ENCODE peak calls at places on chromosomes 4 and X, in six cellular contexts. J is smooth muscle cell of the brain vasculature, O is breast epithelium, P is fibroblast of lung, V is NCI-H446, E is AG09309. I is an unnamed sample.

GRCh38 chr4:8314691-8315255 is 45.2 kb downstream of the HTRA3 start:
- DNase-seq in V (no peak), O (peak; percentile 35), P (no peak), J (no peak), E (no peak), I (no peak)

GRCh38 chr4:16757080-16757521 is 141.3 kb downstream of the LDB2 start:
- DNase-seq in J (no peak), V (no peak), E (no peak), O (no peak), P (no peak), I (no peak)

GRCh38 chr4:10312568-10312967 is 144.7 kb downstream of the ZNF518B start:
- DNase-seq in P (no peak), E (no peak), V (no peak), J (no peak), O (no peak), I (no peak)

GRCh38 chr4:83905952-83906351 is 370.0 kb downstream of the GPAT3 start:
- DNase-seq in E (no peak), O (no peak), J (no peak), V (peak; percentile 58), P (no peak), I (no peak)

GRCh38 chr4:10417720-10418119 is 39.5 kb downstream of the ZNF518B start:
- DNase-seq in J (no peak), E (no peak), V (no peak), P (no peak), O (no peak), I (no peak)

GRCh38 chr4:3248811-3249661 is at the start of gene MSANTD1:
- DNase-seq in P (peak; percentile 69), J (no peak), V (no peak), E (no peak), O (no peak), I (no peak)

GRCh38 chr4:149409186-149410056 is 406.2 kb downstream of the IQCM start:
- DNase-seq in P (peak; percentile 84), O (no peak), E (peak; percentile 46), J (peak; percentile 20), V (peak; percentile 89), I (no peak)

GRCh38 chrX:78011846-78012245 is 42.4 kb upstream of the PGAM4 start:
- DNase-seq in E (no peak), J (no peak), V (no peak), P (no peak), O (no peak), I (no peak)

GRCh38 chrX:9327747-9328145 is 137.1 kb upstream of the TBL1X start:
- DNase-seq in V (no peak), E (peak; percentile 69), P (peak; percentile 81), J (no peak), O (no peak), I (no peak)

GRCh38 chrX:33336783-33337182 is 125.4 kb upstream of the DMD start:
- DNase-seq in O (no peak), E (no peak), J (no peak), V (no peak), P (peak; percentile 39), I (no peak)